ENCODE peak calls at places on chromosomes 3 and 15, in six cellular contexts. Q is suprapubic skin, X is stomach, N is GM12878, S is H1, C is SK-N-SH. Z is an unnamed sample. For H3K4me1, the result is how much of the 10 kb centered on the place peaks cover.

GRCh38 chr15:71781179-71781964 is 29.0 kb upstream of the NR2E3 start:
- DNase-seq in X (no peak), S (no peak), N (peak), C (no peak), Q (no peak), Z (no peak)

GRCh38 chr3:12194669-12195161 is 36.0 kb upstream of the TIMP4 start:
- DNase-seq in C (no peak), S (no peak), N (no peak), X (peak), Q (no peak), Z (peak)

GRCh38 chr3:72329354-72329753 is 518.9 kb downstream of the SHQ1 start:
- DNase-seq in Q (no peak), X (no peak), S (no peak), N (no peak), C (peak), Z (no peak)

GRCh38 chr3:128482857-128483656 is 9.9 kb downstream of the GATA2 start:
- DNase-seq in Q (no peak), N (no peak), S (no peak), C (peak), X (no peak), Z (no peak)

GRCh38 chr3:37702478-37703154 is 159.1 kb upstream of the CTDSPL start:
- DNase-seq in X (no peak), S (no peak), C (no peak), Q (no peak), N (no peak), Z (no peak)

GRCh38 chr3:74537164-74537563 is 77.3 kb downstream of the CNTN3 start:
- DNase-seq in C (no peak), N (no peak), X (no peak), Q (peak), S (no peak), Z (no peak)

GRCh38 chr15:56794923-56795329 is 61.6 kb upstream of the ZNF280D start:
- DNase-seq in N (no peak), C (no peak), X (no peak), Q (no peak), S (no peak), Z (no peak)

GRCh38 chr3:49339593-49339946 is 283 bp downstream of the USP4 start:
- DNase-seq in X (no peak), N (no peak), C (peak), S (peak), Q (peak), Z (no peak)

GRCh38 chr3:45635475-45636256 is 41.1 kb downstream of the LIMD1 start:
- DNase-seq in S (no peak), X (no peak), C (no peak), N (no peak), Q (no peak), Z (no peak)

GRCh38 chr15:64527263-64527984 is 67.0 kb downstream of the ZNF609 start:
- DNase-seq in N (no peak), X (no peak), C (no peak), S (no peak), Q (no peak), Z (no peak)

GRCh38 chr15:65099336-65099735 is 15.7 kb downstream of the UBAP1L start:
- DNase-seq in C (no peak), X (no peak), S (no peak), Q (peak), N (no peak), Z (no peak)

GRCh38 chr3:42493798-42494151 is 8.7 kb upstream of the VIPR1 start:
- DNase-seq in C (no peak), X (peak), N (no peak), Q (peak), S (peak), Z (no peak)

GRCh38 chr3:126507886-126508285 is 9.7 kb downstream of the UROC1 start:
- DNase-seq in X (no peak), S (no peak), N (no peak), C (no peak), Q (no peak), Z (no peak)

GRCh38 chr3:40191850-40192448 is 117.6 kb upstream of the EIF1B start:
- DNase-seq in N (no peak), X (peak), S (peak), C (peak), Q (no peak), Z (peak)

GRCh38 chr3:64627471-64628321 is 60.1 kb downstream of the ADAMTS9 start:
- DNase-seq in Q (no peak), N (no peak), S (no peak), X (no peak), C (no peak), Z (no peak)

GRCh38 chr15:25182736-25183445 is 228.1 kb downstream of the SNRPN start:
- DNase-seq in X (no peak), N (no peak), S (peak), Q (peak), C (no peak), Z (no peak)

GRCh38 chr3:122679085-122679466 is 1.6 kb upstream of the PARP14 start:
- DNase-seq in Q (peak), C (peak), X (peak), N (no peak), S (peak), Z (peak)

GRCh38 chr3:188365978-188366698 is 212.2 kb downstream of the LPP start:
- DNase-seq in X (no peak), Q (no peak), S (no peak), C (no peak), N (no peak), Z (no peak)

GRCh38 chr3:42501681-42502428 is 588 bp upstream of the VIPR1 start:
- DNase-seq in Q (peak), X (peak), N (no peak), C (peak), S (peak), Z (no peak)

GRCh38 chr3:128493221-128494151 is 485 bp upstream of the GATA2 start:
- DNase-seq in N (no peak), S (peak), X (no peak), Q (peak), C (peak), Z (no peak)

GRCh38 chr15:88606437-88606794 is 14.7 kb upstream of the AEN start:
- DNase-seq in Q (no peak), X (no peak), C (no peak), N (no peak), S (no peak), Z (no peak)

GRCh38 chr3:156151824-156152428 is 31.5 kb downstream of the KCNAB1 start:
- DNase-seq in C (peak), X (peak), N (no peak), S (peak), Q (peak), Z (peak)

GRCh38 chr15:90412356-90413194 is 24.5 kb downstream of the IQGAP1 start:
- DNase-seq in C (no peak), Q (no peak), N (peak), X (peak), S (no peak), Z (no peak)

GRCh38 chr3:113697192-113698090 is 999 bp upstream of the USF3 start:
- DNase-seq in N (no peak), Q (peak), S (peak), C (peak), X (no peak), Z (no peak)

GRCh38 chr15:79408041-79408440 is 24.1 kb upstream of the MINAR1 start:
- DNase-seq in S (no peak), N (no peak), X (no peak), Q (no peak), C (no peak), Z (peak)

GRCh38 chr15:50940506-50940905 is 32.0 kb downstream of the AP4E1 start:
- DNase-seq in X (no peak), S (no peak), Q (no peak), C (no peak), N (no peak), Z (no peak)

GRCh38 chr3:18808423-18808822 is 339.9 kb upstream of the KCNH8 start:
- DNase-seq in S (no peak), N (no peak), Q (no peak), C (no peak), X (no peak), Z (no peak)

GRCh38 chr3:150362515-150363302 is 45.4 kb upstream of the TSC22D2 start:
- DNase-seq in C (no peak), S (no peak), N (no peak), Q (no peak), X (no peak), Z (no peak)

GRCh38 chr3:137047240-137047639 is 89.5 kb downstream of the IL20RB start:
- DNase-seq in Q (no peak), S (no peak), N (no peak), C (no peak), X (no peak), Z (no peak)

GRCh38 chr3:198070871-198071270 is 110.9 kb downstream of the LMLN start:
- DNase-seq in S (no peak), N (no peak), X (no peak), C (no peak), Q (no peak), Z (no peak)

GRCh38 chr3:157103860-157104259 is 56.1 kb downstream of the CCNL1 start:
- DNase-seq in Q (no peak), S (no peak), C (no peak), X (no peak), N (no peak), Z (no peak)

GRCh38 chr3:178833696-178834095 is 237.9 kb downstream of the ZMAT3 start:
- DNase-seq in Q (no peak), N (no peak), X (no peak), C (no peak), S (no peak), Z (no peak)

GRCh38 chr3:71585126-71585525 is 1.6 kb upstream of the FOXP1 start:
- DNase-seq in N (no peak), C (no peak), X (no peak), S (no peak), Q (no peak), Z (peak)

GRCh38 chr3:159787191-159787590 is 201.4 kb upstream of the IL12A start:
- DNase-seq in Q (no peak), X (no peak), N (no peak), S (no peak), C (no peak), Z (no peak)

GRCh38 chr3:148882288-148882687 is 17.2 kb downstream of the CPA3 start:
- DNase-seq in N (no peak), X (no peak), C (no peak), Q (no peak), S (no peak), Z (no peak)

GRCh38 chr3:117928836-117929235 is 1105.8 kb downstream of the IGSF11 start:
- DNase-seq in S (no peak), X (no peak), C (peak), N (no peak), Q (no peak), Z (no peak)

GRCh38 chr15:57951328-57951932 is 114.1 kb downstream of the ALDH1A2 start:
- DNase-seq in N (no peak), S (no peak), C (no peak), X (no peak), Q (no peak), Z (no peak)

GRCh38 chr3:117003501-117003900 is 293.9 kb downstream of the TUSC7 start:
- DNase-seq in Q (no peak), X (no peak), C (no peak), S (no peak), N (no peak), Z (no peak)

GRCh38 chr3:42569743-42570142 is 12.0 kb downstream of the SEC22C start:
- DNase-seq in X (no peak), Q (no peak), N (no peak), C (peak), S (no peak), Z (no peak)

GRCh38 chr15:77104155-77104554 is 33.2 kb upstream of the TSPAN3 start:
- DNase-seq in C (no peak), N (no peak), X (no peak), S (no peak), Q (no peak), Z (no peak)

DNA sequence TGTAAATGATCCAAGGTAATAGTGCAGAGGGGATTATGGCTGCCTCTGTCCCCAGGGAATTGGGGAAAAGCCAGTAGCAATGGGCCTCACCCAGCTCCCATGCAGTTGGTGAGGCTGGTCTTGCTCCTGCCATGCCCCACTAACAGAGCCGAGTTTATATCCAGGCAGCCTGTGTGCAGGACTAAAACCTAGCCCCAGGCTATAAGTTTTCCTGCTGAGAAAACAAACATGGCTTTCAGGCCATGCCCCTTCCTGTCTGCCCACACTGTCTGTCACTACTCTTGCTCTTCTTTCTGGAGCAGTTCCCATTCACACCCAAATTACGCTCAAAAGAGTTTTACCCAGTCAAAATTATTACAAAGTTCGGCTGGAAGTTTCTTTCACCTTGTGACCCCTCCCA is 73.5 kb upstream of the SPATA16 start:
- DNase-seq in S (no peak), C (no peak), X (no peak), N (no peak), Q (no peak), Z (no peak)
- TF ChIP-seq POLR2AphosphoS5 in S (no peak), C (no peak), X (no peak), N (no peak), Q (no peak), Z (no peak)

DNA sequence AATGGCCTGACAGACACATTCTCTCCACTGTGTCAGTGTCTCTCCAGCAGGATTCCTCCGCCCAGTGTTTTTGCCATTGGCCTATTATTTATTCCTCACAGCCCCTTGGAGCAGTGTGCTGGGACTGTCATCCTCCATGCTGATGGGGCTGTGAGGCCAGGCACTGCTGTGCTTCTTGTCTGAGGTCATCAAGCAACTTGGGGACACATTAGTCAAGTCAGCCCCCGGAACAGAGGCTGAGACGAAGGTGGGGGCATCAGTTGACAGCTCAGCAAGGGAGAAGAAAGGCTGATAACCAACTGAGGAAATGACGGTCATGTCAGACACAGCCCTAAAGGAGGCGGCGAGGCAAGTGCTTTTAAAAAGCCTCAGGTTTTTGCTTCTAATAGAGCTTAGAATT is 67.3 kb downstream of the XXYLT1 start:
- DNase-seq in C (no peak), X (peak), N (no peak), S (no peak), Q (no peak), Z (no peak)
- TF ChIP-seq EP300 in C (no peak), X (no peak), N (no peak), S (no peak), Q (no peak), Z (no peak)

GRCh38 chr15:67109141-67110034 is 44.0 kb downstream of the SMAD3 start:
- DNase-seq in N (no peak), S (no peak), C (no peak), Q (no peak), X (no peak), Z (no peak)

GRCh38 chr15:67110958-67111864 is 45.8 kb downstream of the SMAD3 start:
- DNase-seq in C (no peak), S (no peak), N (no peak), X (no peak), Q (no peak), Z (no peak)

GRCh38 chr15:67107014-67107812 is 41.8 kb downstream of the SMAD3 start:
- DNase-seq in S (no peak), X (peak), Q (no peak), C (no peak), N (no peak), Z (no peak)

GRCh38 chr15:67108122-67108871 is 42.9 kb downstream of the SMAD3 start:
- DNase-seq in S (no peak), N (no peak), Q (no peak), X (no peak), C (no peak), Z (no peak)

DNA sequence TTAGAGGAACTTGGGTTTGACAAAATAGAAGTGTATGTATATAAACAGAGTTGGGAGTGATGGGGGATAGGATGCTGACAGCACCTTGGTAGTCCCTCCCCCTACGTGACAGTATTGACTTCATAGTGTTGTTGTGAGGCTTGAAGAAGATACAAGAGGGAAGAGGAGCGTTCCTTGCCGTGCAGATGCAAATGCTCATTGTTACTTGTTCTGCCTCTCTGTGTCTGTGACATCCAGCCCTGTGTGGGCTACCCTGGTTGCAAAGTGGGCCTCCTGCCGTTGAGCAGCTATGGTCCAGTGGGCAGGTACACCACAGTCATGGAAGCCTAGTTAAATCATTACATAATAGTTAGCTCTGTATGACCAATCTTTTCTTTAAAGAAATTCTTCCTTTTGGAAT is 45.0 kb downstream of the SMAD3 start:
- DNase-seq in S (no peak), N (peak), Q (no peak), C (no peak), X (no peak), Z (no peak)
- H3K4me1 ChIP-seq in S (under half), N (half or more), Q (half or more), C (under half), X (half or more), Z (half or more)

DNA sequence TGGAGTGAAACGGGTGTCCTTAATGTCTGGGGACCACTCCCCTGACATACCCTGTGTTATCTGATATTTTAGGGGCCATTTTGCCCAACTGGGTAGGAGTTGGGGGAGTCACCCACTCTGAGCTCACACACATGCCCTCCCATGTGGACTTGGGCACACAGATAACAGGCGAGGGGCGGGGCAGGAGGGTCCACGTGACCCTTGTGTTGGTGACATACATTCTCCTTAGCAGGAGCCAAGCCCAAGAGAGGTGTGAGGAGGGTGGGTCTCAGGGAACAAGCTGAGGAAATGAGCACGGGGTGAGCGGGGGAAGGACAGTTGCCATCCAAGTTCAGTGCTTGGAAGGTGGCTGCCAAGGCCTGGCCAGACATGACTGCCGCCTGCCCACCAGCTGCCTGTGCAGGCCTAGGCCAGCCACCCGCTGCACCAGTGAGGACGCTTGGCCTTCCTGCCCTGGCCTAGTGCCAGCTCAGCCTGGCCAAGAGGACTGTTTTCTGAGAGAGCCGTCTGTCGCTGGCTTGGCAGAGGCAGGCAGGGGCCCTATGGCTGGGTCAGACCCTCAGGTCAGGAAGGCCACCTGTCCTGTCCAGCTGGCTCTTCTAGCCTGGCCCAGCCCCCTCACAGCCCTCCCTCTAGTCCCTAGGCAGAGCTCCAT is 31.3 kb upstream of the TMEM115 start:
- DNase-seq in X (peak), N (no peak), S (no peak), C (peak), Q (no peak), Z (no peak)
- TF ChIP-seq POLR2AphosphoS5 in X (no peak), N (no peak), S (no peak), C (no peak), Q (no peak), Z (no peak)

GRCh38 chr3:56379723-56380287 is 88.5 kb downstream of the ERC2 start:
- DNase-seq in X (no peak), N (no peak), C (peak), S (no peak), Q (no peak), Z (no peak)

DNA sequence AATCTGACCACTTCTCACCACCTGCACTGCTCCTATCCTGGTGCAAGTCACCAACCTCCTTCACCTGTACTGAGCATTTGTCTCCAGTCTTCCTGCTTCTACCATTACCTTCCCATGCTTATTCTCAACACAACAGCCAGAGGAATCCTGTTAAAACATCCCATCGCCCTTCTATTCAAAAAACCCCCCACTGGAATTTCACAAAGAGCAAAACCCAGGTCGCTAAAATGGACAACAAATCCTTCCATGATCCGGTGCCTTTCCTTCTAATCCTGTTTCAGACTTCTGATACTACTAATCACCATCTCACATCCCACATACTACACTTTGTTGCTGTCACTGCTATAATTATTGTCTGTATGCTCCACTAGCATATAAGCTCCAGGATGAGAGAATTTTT is 85.2 kb downstream of the ERC2 start:
- DNase-seq in N (no peak), C (no peak), X (no peak), Q (no peak), S (no peak), Z (no peak)
- TF ChIP-seq EP300 in N (no peak), C (no peak), X (no peak), Q (no peak), S (no peak), Z (no peak)